ENCODE peak calls at places on chromosomes 13 and 19, in ten cellular contexts. N is fibroblast of lung; Q is CD4-positive, CD25-positive, alpha-beta regulatory T cell; Y is thoracic aorta; B is naive thymus-derived CD4-positive, alpha-beta T cell; X is Peyer's patch; D is MM.1S; P is cardiac muscle cell; C is A549; J is keratinocyte. S is an unnamed sample.

GRCh38 chr19:18020212-18021067 is 12.5 kb downstream of the ARRDC2 start:
- DNase-seq in N (peak; percentile 51), Q (no peak), Y (peak; percentile 77), B (no peak), X (peak; percentile 78), D (no peak), P (no peak), C (no peak), J (no peak), S (no peak)

GRCh38 chr19:1382250-1382649 is 1.5 kb upstream of the NDUFS7 start:
- DNase-seq in N (no peak), Q (no peak), Y (no peak), B (no peak), X (no peak), D (no peak), P (no peak), C (no peak), J (no peak), S (no peak)

GRCh38 chr19:28546148-28546685 is 666.7 kb downstream of the UQCRFS1 start:
- DNase-seq in N (no peak), Q (no peak), Y (no peak), B (no peak), X (no peak), D (no peak), P (no peak), C (no peak), J (no peak), S (no peak)

GRCh38 chr13:39876258-39876657 is 220.8 kb downstream of the COG6 start:
- DNase-seq in N (peak; percentile 91), Q (no peak), Y (no peak), B (no peak), X (no peak), D (no peak), P (no peak), C (peak; percentile 29), J (peak; percentile 21), S (no peak)

GRCh38 chr13:27476943-27477681 is 26.7 kb upstream of the MTIF3 start:
- DNase-seq in N (peak; percentile 5), Q (peak; percentile 56), Y (no peak), B (peak; percentile 69), X (no peak), D (peak; percentile 9), P (no peak), C (peak; percentile 45), J (no peak), S (no peak)

GRCh38 chr13:105340061-105340606 is 1195.3 kb downstream of the EFNB2 start:
- DNase-seq in N (peak; percentile 55), Q (no peak), Y (no peak), B (no peak), X (no peak), D (no peak), P (peak; percentile 51), C (no peak), J (no peak), S (no peak)

GRCh38 chr19:50173144-50173543 is 10.1 kb upstream of the IZUMO2 start:
- DNase-seq in N (no peak), Q (no peak), Y (no peak), B (no peak), X (peak; percentile 83), D (peak; percentile 41), P (no peak), C (no peak), J (no peak), S (no peak)

GRCh38 chr19:50649433-50650391 is at the start of gene C19orf81:
- DNase-seq in N (no peak), Q (no peak), Y (no peak), B (no peak), X (no peak), D (no peak), P (peak; percentile 50), C (peak; percentile 72), J (no peak), S (no peak)

GRCh38 chr13:49667773-49668172 is 23.5 kb downstream of the EBPL start:
- DNase-seq in N (peak; percentile 22), Q (no peak), Y (no peak), B (no peak), X (no peak), D (no peak), P (no peak), C (no peak), J (no peak), S (no peak)

DNA sequence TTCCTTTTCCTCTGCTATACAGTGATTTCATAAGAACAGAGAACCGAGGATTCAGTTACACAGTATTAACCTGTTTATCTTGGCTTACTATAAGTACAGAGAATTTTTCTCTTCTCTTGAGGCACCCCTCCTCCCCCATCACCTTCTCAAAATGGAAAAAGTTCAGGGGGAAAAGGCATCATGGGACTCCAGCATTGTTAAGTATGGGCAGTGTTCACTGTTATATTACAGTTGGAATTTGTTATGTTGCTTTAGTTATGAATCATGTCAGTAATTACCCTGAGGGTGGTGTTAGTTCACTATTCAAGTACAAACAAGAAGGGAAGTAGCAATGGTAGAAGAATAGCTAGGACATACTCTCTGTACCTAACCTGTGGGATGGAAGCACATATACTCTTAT is 12.1 kb downstream of the LPAR6 start:
- DNase-seq in N (peak; percentile 79), Q (peak; percentile 28), Y (no peak), B (peak; percentile 36), X (no peak), D (peak; percentile 12), P (no peak), C (peak; percentile 47), J (peak; percentile 65), S (no peak)
- H3K4me1 ChIP-seq in N (peaks cover 13% of the 10 kb centered on the region), Q (peaks cover 57% of the 10 kb centered on the region), Y (peaks cover 51% of the 10 kb centered on the region), B (peaks cover 39% of the 10 kb centered on the region), X (peaks cover 3% of the 10 kb centered on the region), D (peaks cover 22% of the 10 kb centered on the region), P (no peaks in the 10 kb centered on the region), C (peaks cover 39% of the 10 kb centered on the region), J (peaks cover 47% of the 10 kb centered on the region), S (peaks cover 13% of the 10 kb centered on the region)

GRCh38 chr13:98446234-98446621 is 130.7 kb downstream of the STK24 start:
- DNase-seq in N (no peak), Q (no peak), Y (no peak), B (no peak), X (no peak), D (no peak), P (no peak), C (no peak), J (no peak), S (no peak)
- H3K4me1 ChIP-seq in N (peaks cover 11% of the 10 kb centered on the region), Q (peaks cover 23% of the 10 kb centered on the region), Y (peaks cover 7% of the 10 kb centered on the region), B (peaks cover 10% of the 10 kb centered on the region), X (peaks cover 5% of the 10 kb centered on the region), D (no peaks in the 10 kb centered on the region), P (peaks cover 9% of the 10 kb centered on the region), C (peaks cover 17% of the 10 kb centered on the region), J (peaks cover 15% of the 10 kb centered on the region), S (peaks cover 11% of the 10 kb centered on the region)

GRCh38 chr19:40801449-40802299 is 2.7 kb downstream of the EGLN2 start:
- DNase-seq in N (no peak), Q (no peak), Y (no peak), B (no peak), X (no peak), D (no peak), P (peak; percentile 47), C (no peak), J (no peak), S (no peak)
- H3K4me1 ChIP-seq in N (peaks cover 51% of the 10 kb centered on the region), Q (peaks cover 82% of the 10 kb centered on the region), Y (peaks cover 54% of the 10 kb centered on the region), B (peaks cover 72% of the 10 kb centered on the region), X (peaks cover 67% of the 10 kb centered on the region), D (peaks cover 25% of the 10 kb centered on the region), P (peaks cover 42% of the 10 kb centered on the region), C (peaks cover 59% of the 10 kb centered on the region), J (peaks cover 62% of the 10 kb centered on the region), S (peaks cover 68% of the 10 kb centered on the region)

DNA sequence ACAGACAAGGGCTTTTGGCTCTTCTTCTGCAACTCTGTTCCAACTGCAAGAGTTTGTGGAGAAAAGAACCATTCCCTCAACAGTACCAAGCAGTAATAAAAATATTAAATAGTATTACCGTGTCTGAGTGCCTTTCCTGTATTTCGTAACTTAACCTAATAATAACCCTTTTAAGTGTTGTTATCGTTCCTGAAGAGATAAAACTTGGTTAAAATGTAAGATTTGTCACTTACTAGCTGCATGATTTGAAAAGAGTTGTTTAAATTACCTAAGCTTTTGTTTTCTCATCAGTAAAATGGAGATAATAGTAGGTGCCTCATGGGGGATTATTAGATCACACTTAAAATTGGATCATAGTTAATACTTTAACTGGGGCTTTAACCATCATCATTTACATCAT is 447.2 kb downstream of the GPC5 start:
- DNase-seq in N (no peak), Q (no peak), Y (no peak), B (no peak), X (no peak), D (no peak), P (no peak), C (no peak), J (no peak), S (no peak)
- H3K4me1 ChIP-seq in N (no peaks in the 10 kb centered on the region), Q (no peaks in the 10 kb centered on the region), Y (no peaks in the 10 kb centered on the region), B (no peaks in the 10 kb centered on the region), X (no peaks in the 10 kb centered on the region), D (no peaks in the 10 kb centered on the region), P (no peaks in the 10 kb centered on the region), C (no peaks in the 10 kb centered on the region), J (no peaks in the 10 kb centered on the region), S (no peaks in the 10 kb centered on the region)

GRCh38 chr19:10889880-10890279 is 18.5 kb downstream of the CARM1 start:
- DNase-seq in N (no peak), Q (no peak), Y (no peak), B (no peak), X (no peak), D (no peak), P (no peak), C (no peak), J (no peak), S (no peak)
- H3K4me1 ChIP-seq in N (peaks cover 2% of the 10 kb centered on the region), Q (no peaks in the 10 kb centered on the region), Y (peaks cover 2% of the 10 kb centered on the region), B (no peaks in the 10 kb centered on the region), X (no peaks in the 10 kb centered on the region), D (no peaks in the 10 kb centered on the region), P (peaks cover 35% of the 10 kb centered on the region), C (no peaks in the 10 kb centered on the region), J (peaks cover 29% of the 10 kb centered on the region), S (no peaks in the 10 kb centered on the region)

DNA sequence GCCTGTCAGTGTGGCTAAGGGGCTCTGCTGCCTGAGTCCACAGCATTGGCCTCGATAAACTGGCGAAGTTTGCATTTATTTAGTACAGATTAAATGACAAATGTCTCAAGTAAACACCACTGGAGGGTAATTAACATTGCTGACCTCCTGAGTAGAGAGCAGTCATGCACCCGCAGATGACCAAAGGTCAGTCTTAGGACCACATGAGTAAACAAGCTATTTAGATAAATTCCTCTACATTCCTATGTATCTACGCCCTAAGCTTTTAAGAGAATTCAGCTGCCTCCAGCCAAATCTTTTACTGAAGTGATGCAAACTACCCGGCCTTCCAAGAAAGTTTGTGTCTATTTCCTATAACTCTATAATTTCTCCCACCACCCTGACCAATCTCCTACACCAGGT is 22.9 kb downstream of the CD70 start:
- DNase-seq in N (no peak), Q (no peak), Y (no peak), B (no peak), X (no peak), D (no peak), P (no peak), C (peak; percentile 59), J (no peak), S (no peak)
- H3K4me1 ChIP-seq in N (no peaks in the 10 kb centered on the region), Q (no peaks in the 10 kb centered on the region), Y (no peaks in the 10 kb centered on the region), B (no peaks in the 10 kb centered on the region), X (no peaks in the 10 kb centered on the region), D (no peaks in the 10 kb centered on the region), P (no peaks in the 10 kb centered on the region), C (peaks cover 16% of the 10 kb centered on the region), J (no peaks in the 10 kb centered on the region), S (no peaks in the 10 kb centered on the region)

GRCh38 chr13:94327318-94327717 is 152.2 kb downstream of the DCT start:
- DNase-seq in N (peak; percentile 65), Q (peak; percentile 28), Y (no peak), B (peak; percentile 49), X (no peak), D (peak; percentile 79), P (no peak), C (no peak), J (no peak), S (no peak)
- H3K4me1 ChIP-seq in N (peaks cover 14% of the 10 kb centered on the region), Q (peaks cover 91% of the 10 kb centered on the region), Y (peaks cover 20% of the 10 kb centered on the region), B (peaks cover 88% of the 10 kb centered on the region), X (no peaks in the 10 kb centered on the region), D (peaks cover 14% of the 10 kb centered on the region), P (peaks cover 32% of the 10 kb centered on the region), C (peaks cover 17% of the 10 kb centered on the region), J (peaks cover 11% of the 10 kb centered on the region), S (peaks cover 61% of the 10 kb centered on the region)